ENCODE peak calls at places on chromosome 18, in ten cellular contexts. T, J, M, F, D, O, A, Y, Z and N are unnamed samples.

GRCh38 chr18:76231402-76231801 is 263.6 kb downstream of the ZNF516 start:
- DNase-seq in M (no peak), F (no peak), D (no peak), Y (no peak), T (no peak), Z (no peak), A (no peak), J (no peak), O (no peak), N (no peak)

GRCh38 chr18:68874361-68874760 is 76.5 kb downstream of the CCDC102B start:
- DNase-seq in T (no peak), D (no peak), Y (no peak), O (no peak), M (no peak), Z (no peak), A (peak; percentile 36), F (no peak), J (peak; percentile 57), N (peak; percentile 46)

GRCh38 chr18:51867767-51868166 is 472.2 kb upstream of the DCC start:
- DNase-seq in T (no peak), J (peak; percentile 17), A (peak; percentile 28), Z (no peak), Y (no peak), D (no peak), M (no peak), F (no peak), O (no peak), N (peak; percentile 12)

GRCh38 chr18:13261658-13262357 is 43.2 kb downstream of the LDLRAD4 start:
- DNase-seq in M (no peak), J (no peak), O (no peak), D (no peak), A (no peak), Z (no peak), Y (no peak), T (no peak), F (no peak), N (no peak)

GRCh38 chr18:23752796-23753195 is 63.5 kb downstream of the LAMA3 start:
- DNase-seq in Z (no peak), M (no peak), F (no peak), A (no peak), O (no peak), D (no peak), T (peak; percentile 53), J (no peak), Y (no peak), N (no peak)

GRCh38 chr18:13361422-13361821 is 142.9 kb downstream of the LDLRAD4 start:
- DNase-seq in O (no peak), A (no peak), T (no peak), J (no peak), M (no peak), F (no peak), Y (no peak), D (no peak), Z (no peak), N (no peak)

GRCh38 chr18:8264861-8265411 is 344.3 kb upstream of the RAB12 start:
- DNase-seq in A (no peak), Z (no peak), J (peak; percentile 60), M (no peak), D (no peak), O (no peak), Y (no peak), T (peak; percentile 94), F (no peak), N (peak; percentile 66)

GRCh38 chr18:73646772-73647171 is 500.9 kb downstream of the FBXO15 start:
- DNase-seq in F (peak; percentile 22), T (no peak), Z (no peak), O (no peak), J (peak; percentile 36), D (no peak), A (peak; percentile 89), Y (no peak), M (no peak), N (no peak)

GRCh38 chr18:78542204-78542603 is 437.4 kb upstream of the SALL3 start:
- DNase-seq in A (no peak), M (peak; percentile 22), T (no peak), O (no peak), F (no peak), D (no peak), J (no peak), Y (no peak), Z (no peak), N (no peak)

GRCh38 chr18:49305688-49306336 is 154.6 kb downstream of the DYM start:
- DNase-seq in O (no peak), J (no peak), Z (no peak), M (no peak), D (no peak), A (no peak), T (no peak), F (no peak), Y (no peak), N (no peak)

GRCh38 chr18:77055429-77056310 is 76.9 kb downstream of the MBP start:
- DNase-seq in M (no peak), O (peak; percentile 32), T (no peak), F (no peak), D (no peak), J (no peak), A (no peak), Y (no peak), Z (no peak), N (peak; percentile 48)

GRCh38 chr18:77702686-77703085 is 453.0 kb downstream of the GALR1 start:
- DNase-seq in Z (peak; percentile 22), D (no peak), M (no peak), J (peak; percentile 5), T (no peak), Y (peak; percentile 20), O (no peak), A (peak; percentile 20), F (no peak), N (peak; percentile 2)

GRCh38 chr18:58618822-58619553 is 9.9 kb downstream of the ALPK2 start:
- DNase-seq in J (peak; percentile 59), Z (no peak), F (no peak), A (no peak), M (no peak), Y (no peak), D (no peak), T (peak; percentile 47), O (no peak), N (peak; percentile 45)

GRCh38 chr18:11970466-11971220 is 10.7 kb upstream of the IMPA2 start:
- DNase-seq in J (peak; percentile 22), A (no peak), O (no peak), D (no peak), Z (no peak), Y (no peak), T (no peak), F (no peak), M (no peak), N (no peak)

GRCh38 chr18:8982416-8983183 is 119.9 kb upstream of the NDUFV2 start:
- DNase-seq in Z (peak; percentile 56), A (peak; percentile 74), F (peak; percentile 84), D (no peak), T (peak; percentile 79), O (no peak), Y (peak; percentile 65), J (peak; percentile 73), M (no peak), N (peak; percentile 82)

GRCh38 chr18:78762753-78763152 is 216.9 kb upstream of the SALL3 start:
- DNase-seq in A (no peak), M (no peak), D (no peak), O (no peak), Z (no peak), T (no peak), Y (no peak), J (no peak), F (no peak), N (no peak)

GRCh38 chr18:31100598-31101147 is 1.5 kb downstream of the DSC2 start:
- DNase-seq in J (no peak), Y (peak; percentile 76), D (no peak), Z (no peak), M (no peak), O (no peak), F (no peak), T (no peak), A (no peak), N (no peak)

GRCh38 chr18:9410515-9410914 is 64.8 kb upstream of the RALBP1 start:
- DNase-seq in A (no peak), J (no peak), D (no peak), T (no peak), F (no peak), Y (no peak), Z (no peak), M (no peak), O (no peak), N (no peak)

GRCh38 chr18:76459687-76460350 is 35.2 kb downstream of the ZNF516 start:
- DNase-seq in D (no peak), Z (no peak), A (peak; percentile 99), F (peak; percentile 97), J (peak; percentile 98), O (no peak), T (no peak), M (no peak), Y (no peak), N (peak; percentile 93)

GRCh38 chr18:10289265-10289664 is 165.2 kb upstream of the APCDD1 start:
- DNase-seq in T (no peak), A (no peak), J (no peak), Y (no peak), M (no peak), Z (no peak), O (no peak), F (no peak), D (no peak), N (no peak)

GRCh38 chr18:26460449-26461091 is 87.8 kb downstream of the KCTD1 start:
- DNase-seq in T (no peak), A (peak; percentile 39), Z (no peak), O (peak; percentile 27), Y (no peak), D (no peak), M (no peak), F (no peak), J (no peak), N (no peak)

GRCh38 chr18:2538236-2538635 is 33.1 kb downstream of the METTL4 start:
- DNase-seq in J (no peak), A (no peak), T (no peak), D (no peak), M (no peak), O (no peak), Y (no peak), F (no peak), Z (no peak), N (no peak)

GRCh38 chr18:41004320-41004719 is 950.7 kb upstream of the PIK3C3 start:
- DNase-seq in A (no peak), T (no peak), J (no peak), Z (no peak), F (no peak), Y (no peak), O (no peak), M (no peak), D (no peak), N (no peak)

GRCh38 chr18:51162617-51163016 is 34.9 kb downstream of the MEX3C start:
- DNase-seq in O (no peak), D (no peak), Z (no peak), A (no peak), M (no peak), F (no peak), J (no peak), T (no peak), Y (no peak), N (no peak)

GRCh38 chr18:78983530-78983929 is 3.9 kb downstream of the SALL3 start:
- DNase-seq in A (no peak), J (no peak), T (peak; percentile 9), Z (no peak), D (no peak), M (no peak), Y (peak; percentile 30), F (no peak), O (no peak), N (no peak)

GRCh38 chr18:63306249-63306648 is 13.3 kb downstream of the BCL2 start:
- DNase-seq in M (no peak), F (no peak), Y (no peak), Z (no peak), T (no peak), A (no peak), J (no peak), D (no peak), O (no peak), N (no peak)

GRCh38 chr18:42330296-42330695 is 375.3 kb downstream of the PIK3C3 start:
- DNase-seq in J (no peak), M (no peak), D (no peak), T (peak; percentile 93), F (no peak), O (no peak), A (peak; percentile 16), Y (no peak), Z (no peak), N (no peak)

GRCh38 chr18:50796495-50796894 is 23.3 kb downstream of the MRO start:
- DNase-seq in Y (no peak), J (no peak), Z (no peak), O (no peak), M (no peak), T (no peak), D (no peak), A (no peak), F (no peak), N (no peak)